ENCODE peak calls at places on chromosomes 5 and 9, in nine cellular contexts. One of them, this sample, is unnamed.

GRCh38 chr9:92642041-92642451 is 27.9 kb downstream of the IPPK start:
- DNase-seq in vagina: peak
- DNase-seq in NCI-H1092 treated with DMSO at 0.1 percent for 48 hours: no peak
- DNase-seq in esophagus squamous epithelium: no peak
- DNase-seq in AG04450: no peak
- DNase-seq in suprapubic skin: peak
- DNase-seq in naive thymus-derived CD8-positive, alpha-beta T cell: no peak
- DNase-seq in Ammon's horn: no peak
- DNase-seq in stimulated activated CD4-positive, alpha-beta T cell treated with anti-CD3 and anti-CD28 coated beads, Interleukin-12 subunit alpha, Interleukin-12 subunit beta, amount 100 ng/mL, for 48 hours: no peak
- DNase-seq in this sample: no peak

GRCh38 chr9:77014597-77015263 is 4.7 kb upstream of the FOXB2 start:
- DNase-seq in NCI-H1092 treated with DMSO at 0.1 percent for 48 hours: no peak
- DNase-seq in naive thymus-derived CD8-positive, alpha-beta T cell: no peak
- DNase-seq in esophagus squamous epithelium: no peak
- DNase-seq in Ammon's horn: no peak
- DNase-seq in vagina: no peak
- DNase-seq in suprapubic skin: no peak
- DNase-seq in AG04450: no peak
- DNase-seq in stimulated activated CD4-positive, alpha-beta T cell treated with anti-CD3 and anti-CD28 coated beads, Interleukin-12 subunit alpha, Interleukin-12 subunit beta, amount 100 ng/mL, for 48 hours: no peak
- DNase-seq in this sample: no peak

GRCh38 chr9:14373319-14373632 is 59.3 kb upstream of the NFIB start:
- DNase-seq in AG04450: no peak
- DNase-seq in naive thymus-derived CD8-positive, alpha-beta T cell: no peak
- DNase-seq in suprapubic skin: no peak
- DNase-seq in NCI-H1092 treated with DMSO at 0.1 percent for 48 hours: no peak
- DNase-seq in stimulated activated CD4-positive, alpha-beta T cell treated with anti-CD3 and anti-CD28 coated beads, Interleukin-12 subunit alpha, Interleukin-12 subunit beta, amount 100 ng/mL, for 48 hours: no peak
- DNase-seq in esophagus squamous epithelium: no peak
- DNase-seq in vagina: no peak
- DNase-seq in Ammon's horn: no peak
- DNase-seq in this sample: peak

GRCh38 chr5:683619-684481 is 9.3 kb downstream of the TPPP start:
- DNase-seq in NCI-H1092 treated with DMSO at 0.1 percent for 48 hours: no peak
- DNase-seq in AG04450: no peak
- DNase-seq in vagina: peak
- DNase-seq in stimulated activated CD4-positive, alpha-beta T cell treated with anti-CD3 and anti-CD28 coated beads, Interleukin-12 subunit alpha, Interleukin-12 subunit beta, amount 100 ng/mL, for 48 hours: no peak
- DNase-seq in suprapubic skin: peak
- DNase-seq in esophagus squamous epithelium: no peak
- DNase-seq in Ammon's horn: peak
- DNase-seq in naive thymus-derived CD8-positive, alpha-beta T cell: no peak
- DNase-seq in this sample: no peak

GRCh38 chr9:86034863-86035734 is 64.3 kb downstream of the GOLM1 start:
- DNase-seq in esophagus squamous epithelium: no peak
- DNase-seq in suprapubic skin: no peak
- DNase-seq in Ammon's horn: peak
- DNase-seq in AG04450: peak
- DNase-seq in vagina: no peak
- DNase-seq in stimulated activated CD4-positive, alpha-beta T cell treated with anti-CD3 and anti-CD28 coated beads, Interleukin-12 subunit alpha, Interleukin-12 subunit beta, amount 100 ng/mL, for 48 hours: no peak
- DNase-seq in naive thymus-derived CD8-positive, alpha-beta T cell: no peak
- DNase-seq in NCI-H1092 treated with DMSO at 0.1 percent for 48 hours: peak
- DNase-seq in this sample: no peak

GRCh38 chr5:10502578-10502977 is 60.9 kb downstream of the ROPN1L start:
- DNase-seq in AG04450: no peak
- DNase-seq in NCI-H1092 treated with DMSO at 0.1 percent for 48 hours: no peak
- DNase-seq in naive thymus-derived CD8-positive, alpha-beta T cell: no peak
- DNase-seq in suprapubic skin: no peak
- DNase-seq in stimulated activated CD4-positive, alpha-beta T cell treated with anti-CD3 and anti-CD28 coated beads, Interleukin-12 subunit alpha, Interleukin-12 subunit beta, amount 100 ng/mL, for 48 hours: no peak
- DNase-seq in vagina: no peak
- DNase-seq in esophagus squamous epithelium: no peak
- DNase-seq in Ammon's horn: no peak
- DNase-seq in this sample: no peak

GRCh38 chr9:20144255-20144654 is 355.4 kb upstream of the SLC24A2 start:
- DNase-seq in suprapubic skin: no peak
- DNase-seq in NCI-H1092 treated with DMSO at 0.1 percent for 48 hours: peak
- DNase-seq in AG04450: no peak
- DNase-seq in Ammon's horn: no peak
- DNase-seq in esophagus squamous epithelium: no peak
- DNase-seq in stimulated activated CD4-positive, alpha-beta T cell treated with anti-CD3 and anti-CD28 coated beads, Interleukin-12 subunit alpha, Interleukin-12 subunit beta, amount 100 ng/mL, for 48 hours: no peak
- DNase-seq in vagina: no peak
- DNase-seq in naive thymus-derived CD8-positive, alpha-beta T cell: no peak
- DNase-seq in this sample: no peak

GRCh38 chr5:1538741-1539392 is 15.1 kb upstream of the LPCAT1 start:
- DNase-seq in AG04450: no peak
- DNase-seq in suprapubic skin: peak
- DNase-seq in esophagus squamous epithelium: no peak
- DNase-seq in stimulated activated CD4-positive, alpha-beta T cell treated with anti-CD3 and anti-CD28 coated beads, Interleukin-12 subunit alpha, Interleukin-12 subunit beta, amount 100 ng/mL, for 48 hours: no peak
- DNase-seq in vagina: peak
- DNase-seq in NCI-H1092 treated with DMSO at 0.1 percent for 48 hours: no peak
- DNase-seq in naive thymus-derived CD8-positive, alpha-beta T cell: no peak
- DNase-seq in Ammon's horn: no peak
- DNase-seq in this sample: no peak

GRCh38 chr5:64214152-64214551 is 48.5 kb downstream of the RNF180 start:
- DNase-seq in Ammon's horn: no peak
- DNase-seq in vagina: no peak
- DNase-seq in naive thymus-derived CD8-positive, alpha-beta T cell: no peak
- DNase-seq in AG04450: no peak
- DNase-seq in suprapubic skin: no peak
- DNase-seq in esophagus squamous epithelium: no peak
- DNase-seq in stimulated activated CD4-positive, alpha-beta T cell treated with anti-CD3 and anti-CD28 coated beads, Interleukin-12 subunit alpha, Interleukin-12 subunit beta, amount 100 ng/mL, for 48 hours: no peak
- DNase-seq in NCI-H1092 treated with DMSO at 0.1 percent for 48 hours: no peak
- DNase-seq in this sample: no peak

GRCh38 chr9:2623046-2623865 is 1.7 kb downstream of the VLDLR start:
- DNase-seq in NCI-H1092 treated with DMSO at 0.1 percent for 48 hours: peak
- DNase-seq in suprapubic skin: peak
- DNase-seq in vagina: no peak
- DNase-seq in AG04450: no peak
- DNase-seq in Ammon's horn: peak
- DNase-seq in esophagus squamous epithelium: no peak
- DNase-seq in stimulated activated CD4-positive, alpha-beta T cell treated with anti-CD3 and anti-CD28 coated beads, Interleukin-12 subunit alpha, Interleukin-12 subunit beta, amount 100 ng/mL, for 48 hours: no peak
- DNase-seq in naive thymus-derived CD8-positive, alpha-beta T cell: no peak
- DNase-seq in this sample: no peak